ENCODE peak calls at places on chromosomes 1 and 21, in six cellular contexts. F is vagina, I is HCT116, C is sigmoid colon, X is K562, W is suprapubic skin. S is an unnamed sample.

GRCh38 chr1:108816049-108816882 is 40.6 kb downstream of the AKNAD1 start:
- DNase-seq in W (peak; percentile 88), I (no peak), F (no peak), X (peak; percentile 35), C (peak; percentile 93), S (peak; percentile 48)

GRCh38 chr1:8702121-8702520 is 115.3 kb downstream of the RERE start:
- DNase-seq in X (no peak), W (no peak), F (no peak), I (no peak), C (no peak), S (no peak)

GRCh38 chr1:224644553-224645154 is 28.5 kb downstream of the CNIH3 start:
- DNase-seq in F (no peak), I (peak; percentile 47), C (no peak), X (peak; percentile 67), W (no peak), S (peak; percentile 54)

GRCh38 chr21:41167348-41168342 is at the start of gene BACE2:
- DNase-seq in W (peak; percentile 89), X (peak; percentile 68), F (no peak), I (no peak), C (peak; percentile 93), S (no peak)

GRCh38 chr1:16146888-16147614 is 8.8 kb downstream of the EPHA2 start:
- DNase-seq in F (no peak), W (no peak), X (peak; percentile 72), I (no peak), C (no peak), S (no peak)

GRCh38 chr21:17660862-17661261 is 48.2 kb upstream of the BTG3 start:
- DNase-seq in X (no peak), W (no peak), I (no peak), F (no peak), C (no peak), S (no peak)

GRCh38 chr1:234715252-234715945 is 105.4 kb upstream of the IRF2BP2 start:
- DNase-seq in I (no peak), W (no peak), X (no peak), C (peak; percentile 54), F (no peak), S (no peak)

GRCh38 chr1:151838491-151839412 is 868 bp downstream of the C2CD4D start:
- DNase-seq in X (no peak), W (no peak), I (no peak), F (no peak), C (no peak), S (no peak)

GRCh38 chr1:93681549-93682412 is at the start of gene BCAR3:
- DNase-seq in W (no peak), I (no peak), X (peak; percentile 63), C (peak; percentile 85), F (no peak), S (no peak)

GRCh38 chr1:238252033-238252802 is 361.5 kb upstream of the ZP4 start:
- DNase-seq in W (no peak), X (no peak), F (no peak), I (no peak), C (no peak), S (peak; percentile 42)

GRCh38 chr1:906532-907420 is 16.9 kb upstream of the SAMD11 start:
- DNase-seq in C (peak; percentile 71), W (peak; percentile 70), I (peak; percentile 46), F (peak; percentile 81), X (peak; percentile 58), S (no peak)

GRCh38 chr1:155174334-155175280 is 958 bp downstream of the TRIM46 start:
- DNase-seq in X (no peak), W (peak; percentile 74), I (no peak), F (peak; percentile 84), C (peak; percentile 69), S (no peak)

GRCh38 chr1:223143760-223144248 is 756 bp upstream of the TLR5 start:
- DNase-seq in I (no peak), C (peak; percentile 71), F (no peak), X (peak; percentile 90), W (no peak), S (no peak)

GRCh38 chr1:30778156-30778978 is 20.8 kb upstream of the LAPTM5 start:
- DNase-seq in W (no peak), X (peak; percentile 99), C (no peak), I (no peak), F (no peak), S (no peak)

GRCh38 chr1:17282836-17283235 is 25.2 kb upstream of the PADI4 start:
- DNase-seq in F (no peak), W (no peak), X (no peak), C (no peak), I (no peak), S (no peak)

GRCh38 chr1:17286646-17287045 is 21.4 kb upstream of the PADI4 start:
- DNase-seq in I (no peak), X (no peak), W (no peak), F (no peak), C (no peak), S (no peak)

GRCh38 chr1:17289756-17290155 is 18.2 kb upstream of the PADI4 start:
- DNase-seq in W (no peak), F (no peak), X (no peak), I (no peak), C (no peak), S (no peak)

GRCh38 chr1:17290553-17290952 is 17.4 kb upstream of the PADI4 start:
- DNase-seq in C (no peak), I (no peak), W (no peak), F (no peak), X (no peak), S (no peak)

DNA sequence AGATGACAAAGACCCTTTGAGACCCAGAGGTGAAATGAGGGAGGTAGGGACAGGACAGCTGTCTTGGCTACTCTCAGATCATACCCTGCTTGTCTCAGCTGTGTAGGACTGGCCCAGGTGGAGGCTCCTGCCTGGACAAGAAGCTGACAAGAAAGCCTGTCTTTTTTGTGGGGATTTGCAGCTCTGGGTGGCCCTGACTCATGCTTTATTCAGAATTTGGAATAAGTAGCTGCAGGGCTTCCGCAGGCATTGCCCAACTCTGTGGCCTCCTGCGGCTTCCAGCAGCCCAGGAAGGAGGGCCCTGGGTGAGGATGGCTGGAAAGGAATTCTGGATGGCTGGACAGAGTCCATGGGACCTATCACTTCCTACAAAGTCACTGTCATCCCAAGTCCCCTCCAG is 20.6 kb upstream of the PADI4 start:
- DNase-seq in F (no peak), I (no peak), C (no peak), X (no peak), W (no peak), S (peak; percentile 18)
- H3K4me1 ChIP-seq in F (peaks cover 5% of the 10 kb centered on the region), I (peaks cover 8% of the 10 kb centered on the region), C (no peaks in the 10 kb centered on the region), X (peaks cover 3% of the 10 kb centered on the region), W (peaks cover 23% of the 10 kb centered on the region), S (no peaks in the 10 kb centered on the region)

DNA sequence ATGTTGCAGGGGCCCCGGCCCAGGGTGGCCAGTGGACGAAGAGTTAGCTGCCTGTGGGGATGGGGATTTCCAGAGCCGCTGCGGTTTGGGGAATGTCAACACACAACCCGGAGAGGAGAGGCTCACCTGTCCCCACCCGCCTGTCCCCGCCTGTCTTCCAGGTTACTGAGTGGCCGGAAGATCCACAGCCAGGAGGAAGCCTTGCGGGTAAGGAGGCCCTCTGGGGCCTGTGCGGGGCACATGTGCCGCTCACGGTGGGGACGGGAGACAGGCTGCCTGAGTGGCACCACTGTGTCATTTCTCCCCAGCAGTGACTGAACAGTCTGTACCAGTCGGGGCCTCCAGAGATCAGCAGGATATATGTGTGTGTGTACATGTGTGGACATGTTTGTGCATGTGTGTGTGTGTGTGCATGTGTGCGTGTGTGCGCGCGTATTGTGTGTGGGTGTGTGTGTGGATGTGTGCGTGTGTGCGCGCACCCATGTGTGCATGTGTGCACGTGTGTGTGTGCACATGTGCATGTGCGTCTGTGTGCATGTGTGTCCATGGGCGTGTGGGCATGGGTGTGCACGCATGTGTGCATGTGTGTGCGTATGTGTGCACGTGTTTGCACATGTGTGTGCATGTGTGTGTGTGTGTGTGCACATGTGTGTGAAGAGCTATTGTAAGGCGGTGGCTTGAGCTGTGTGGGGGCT is 25.6 kb downstream of the CSTB start:
- DNase-seq in W (no peak), X (no peak), F (no peak), C (no peak), I (no peak), S (no peak)
- TF ChIP-seq POLR2AphosphoS5 in W (no peak), X (no peak), F (no peak), C (no peak), I (no peak), S (no peak)

DNA sequence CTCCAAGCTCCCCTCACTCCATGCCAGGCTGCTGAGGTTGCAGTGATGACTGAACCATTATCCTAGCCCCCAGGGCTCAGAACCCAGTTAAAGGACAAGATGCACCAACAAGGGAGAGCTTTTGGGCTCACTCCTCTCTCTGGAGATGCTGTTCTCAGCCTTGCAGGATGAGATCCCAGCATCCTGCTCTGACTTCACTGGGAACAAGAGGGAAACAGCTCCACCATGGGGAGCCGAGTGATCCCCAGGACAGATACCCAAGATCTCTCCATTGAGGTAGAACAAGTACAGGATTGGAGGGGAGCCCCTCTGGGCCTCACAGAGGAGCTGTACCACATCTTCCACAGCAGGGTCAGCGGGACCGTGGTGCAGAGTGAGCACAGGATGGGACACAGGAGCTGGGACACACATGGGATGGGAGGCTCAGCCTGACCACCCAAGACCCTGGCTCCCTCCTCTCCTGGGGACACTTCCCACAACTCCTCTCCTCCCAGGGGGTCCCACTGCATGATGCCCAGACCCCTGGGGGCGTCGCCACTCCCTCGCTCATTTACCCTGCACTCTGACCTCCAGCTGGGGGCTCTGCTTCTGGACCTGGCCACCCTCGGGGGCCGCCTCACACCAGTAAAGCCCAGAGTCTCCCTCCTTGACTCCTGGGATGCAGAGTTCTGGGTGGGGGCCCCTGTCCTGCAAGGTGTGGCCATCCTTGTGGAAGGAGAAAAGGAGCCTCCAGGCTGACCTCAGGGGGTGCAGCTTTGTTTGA is 18.6 kb upstream of the SLAMF9 start:
- DNase-seq in I (no peak), X (no peak), F (peak; percentile 74), C (no peak), W (no peak), S (no peak)
- H3K4me1 ChIP-seq in I (no peaks in the 10 kb centered on the region), X (no peaks in the 10 kb centered on the region), F (no peaks in the 10 kb centered on the region), C (no peaks in the 10 kb centered on the region), W (no peaks in the 10 kb centered on the region), S (no peaks in the 10 kb centered on the region)

DNA sequence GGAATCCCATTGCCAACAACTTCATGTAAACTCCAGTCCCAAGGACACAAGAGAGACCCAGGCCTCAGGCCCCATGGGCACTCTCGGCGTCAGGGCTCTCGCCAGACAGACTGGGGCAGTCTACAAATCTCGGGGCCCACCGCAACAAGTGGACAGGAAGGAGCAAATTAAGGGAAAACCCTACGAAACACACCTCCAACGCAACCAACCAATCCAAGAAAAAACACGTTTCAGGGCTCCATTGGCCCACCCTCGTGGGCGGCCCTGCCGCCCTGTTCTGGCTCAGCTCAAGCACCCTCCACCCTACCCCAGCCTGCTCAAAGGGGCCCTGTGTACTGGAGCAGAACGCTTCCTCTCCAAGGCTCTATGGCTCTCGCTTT is 4.6 kb upstream of the ZNF678 start:
- DNase-seq in C (no peak), I (no peak), W (no peak), X (no peak), F (no peak), S (no peak)
- TF ChIP-seq POLR2AphosphoS5 in C (no peak), I (no peak), W (no peak), X (no peak), F (no peak), S (no peak)

GRCh38 chr1:41902669-41903068 is 16.1 kb downstream of the HIVEP3 start:
- DNase-seq in C (no peak), X (no peak), I (no peak), F (no peak), W (no peak), S (no peak)

GRCh38 chr1:41905103-41905675 is 13.5 kb downstream of the HIVEP3 start:
- DNase-seq in F (peak; percentile 10), W (no peak), X (no peak), C (no peak), I (no peak), S (no peak)

GRCh38 chr1:41900611-41901444 is 17.9 kb downstream of the HIVEP3 start:
- DNase-seq in C (no peak), X (no peak), W (no peak), F (peak; percentile 42), I (no peak), S (no peak)

GRCh38 chr1:41901551-41901950 is 17.2 kb downstream of the HIVEP3 start:
- DNase-seq in C (no peak), W (no peak), F (no peak), I (no peak), X (no peak), S (no peak)

GRCh38 chr1:41902125-41902524 is 16.6 kb downstream of the HIVEP3 start:
- DNase-seq in I (no peak), F (peak; percentile 54), C (no peak), X (no peak), W (no peak), S (no peak)
- H3K4me1 ChIP-seq in I (peaks cover 30% of the 10 kb centered on the region), F (no peaks in the 10 kb centered on the region), C (no peaks in the 10 kb centered on the region), X (no peaks in the 10 kb centered on the region), W (no peaks in the 10 kb centered on the region), S (peaks cover 13% of the 10 kb centered on the region)

S was measured in Panc1.